ENCODE peak calls at places on chromosomes 12 and 14, in six cellular contexts. One of them, this sample, is unnamed.

GRCh38 chr14:80313806-80314205 is 102.5 kb upstream of the DIO2 start:
- DNase-seq in thyroid gland: no peak
- DNase-seq in psoas muscle: no peak
- DNase-seq in mammary epithelial cell: no peak
- DNase-seq in cardiac muscle cell: no peak
- DNase-seq in CD8-positive, alpha-beta T cell: no peak
- DNase-seq in this sample: no peak

GRCh38 chr14:46250113-46250703 is 401.4 kb downstream of the RPL10L start:
- DNase-seq in thyroid gland: no peak
- DNase-seq in psoas muscle: no peak
- DNase-seq in mammary epithelial cell: peak
- DNase-seq in cardiac muscle cell: peak
- DNase-seq in CD8-positive, alpha-beta T cell: no peak
- DNase-seq in this sample: peak

GRCh38 chr12:46105735-46106134 is 115.4 kb upstream of the SCAF11 start:
- DNase-seq in thyroid gland: no peak
- DNase-seq in psoas muscle: no peak
- DNase-seq in mammary epithelial cell: no peak
- DNase-seq in cardiac muscle cell: no peak
- DNase-seq in CD8-positive, alpha-beta T cell: no peak
- DNase-seq in this sample: no peak

GRCh38 chr12:88870000-88870737 is 289.9 kb upstream of the KITLG start:
- DNase-seq in thyroid gland: no peak
- DNase-seq in psoas muscle: no peak
- DNase-seq in mammary epithelial cell: no peak
- DNase-seq in cardiac muscle cell: no peak
- DNase-seq in CD8-positive, alpha-beta T cell: no peak
- DNase-seq in this sample: no peak

GRCh38 chr12:83042441-83043215 is 355.9 kb downstream of the TMTC2 start:
- DNase-seq in thyroid gland: no peak
- DNase-seq in psoas muscle: no peak
- DNase-seq in mammary epithelial cell: no peak
- DNase-seq in cardiac muscle cell: no peak
- DNase-seq in CD8-positive, alpha-beta T cell: no peak
- DNase-seq in this sample: no peak

GRCh38 chr14:61268797-61269196 is 12.3 kb downstream of the TMEM30B start:
- DNase-seq in thyroid gland: no peak
- DNase-seq in psoas muscle: no peak
- DNase-seq in mammary epithelial cell: no peak
- DNase-seq in cardiac muscle cell: no peak
- DNase-seq in CD8-positive, alpha-beta T cell: no peak
- DNase-seq in this sample: no peak

GRCh38 chr14:37559386-37559785 is 35.7 kb downstream of the FOXA1 start:
- DNase-seq in thyroid gland: no peak
- DNase-seq in psoas muscle: no peak
- DNase-seq in mammary epithelial cell: no peak
- DNase-seq in cardiac muscle cell: no peak
- DNase-seq in CD8-positive, alpha-beta T cell: no peak
- DNase-seq in this sample: no peak

GRCh38 chr12:20280515-20280914 is 87.8 kb upstream of the PDE3A start:
- DNase-seq in thyroid gland: no peak
- DNase-seq in psoas muscle: no peak
- DNase-seq in mammary epithelial cell: no peak
- DNase-seq in cardiac muscle cell: no peak
- DNase-seq in CD8-positive, alpha-beta T cell: no peak
- DNase-seq in this sample: no peak

GRCh38 chr14:74400328-74400727 is 25.7 kb downstream of the SYNDIG1L start:
- DNase-seq in thyroid gland: no peak
- DNase-seq in psoas muscle: no peak
- DNase-seq in mammary epithelial cell: no peak
- DNase-seq in cardiac muscle cell: peak
- DNase-seq in CD8-positive, alpha-beta T cell: no peak
- DNase-seq in this sample: no peak

DNA sequence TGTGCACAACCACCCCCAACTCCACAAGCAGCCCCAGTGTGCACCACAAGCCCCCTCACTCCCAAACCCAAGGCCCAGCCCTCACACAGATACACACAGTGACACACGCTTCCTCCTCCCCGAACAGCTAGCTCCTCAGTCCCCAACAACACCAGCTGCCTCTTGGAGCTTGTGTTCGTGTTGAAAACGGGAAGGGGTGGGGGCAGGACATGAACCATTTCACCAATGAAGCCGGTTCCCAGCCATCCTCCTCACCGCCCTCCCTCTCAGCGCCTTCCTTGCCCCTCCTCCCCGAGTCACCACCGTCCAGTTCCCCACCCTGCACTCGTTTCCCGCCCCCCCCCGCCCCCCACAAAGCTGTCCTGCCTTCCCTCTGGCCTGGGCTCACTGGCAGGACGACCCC is 349 bp upstream of the GPR162 start:
- DNase-seq in thyroid gland: peak
- DNase-seq in psoas muscle: peak
- DNase-seq in mammary epithelial cell: no peak
- DNase-seq in cardiac muscle cell: peak
- DNase-seq in CD8-positive, alpha-beta T cell: no peak
- DNase-seq in this sample: no peak
- H3K4me3 ChIP-seq in thyroid gland: no peak
- H3K4me3 ChIP-seq in psoas muscle: peak
- H3K4me3 ChIP-seq in mammary epithelial cell: peak
- H3K4me3 ChIP-seq in cardiac muscle cell: peak
- H3K4me3 ChIP-seq in CD8-positive, alpha-beta T cell: no peak
- H3K4me3 ChIP-seq in this sample: no peak

GRCh38 chr12:132219323-132219722 is 75.1 kb downstream of the NOC4L start:
- DNase-seq in thyroid gland: peak
- DNase-seq in psoas muscle: no peak
- DNase-seq in mammary epithelial cell: no peak
- DNase-seq in cardiac muscle cell: no peak
- DNase-seq in CD8-positive, alpha-beta T cell: no peak
- DNase-seq in this sample: no peak

GRCh38 chr12:132217371-132217770 is 73.1 kb downstream of the NOC4L start:
- DNase-seq in thyroid gland: no peak
- DNase-seq in psoas muscle: no peak
- DNase-seq in mammary epithelial cell: no peak
- DNase-seq in cardiac muscle cell: no peak
- DNase-seq in CD8-positive, alpha-beta T cell: no peak
- DNase-seq in this sample: no peak

GRCh38 chr12:132217800-132218518 is 73.7 kb downstream of the NOC4L start:
- DNase-seq in thyroid gland: no peak
- DNase-seq in psoas muscle: no peak
- DNase-seq in mammary epithelial cell: no peak
- DNase-seq in cardiac muscle cell: no peak
- DNase-seq in CD8-positive, alpha-beta T cell: no peak
- DNase-seq in this sample: no peak

GRCh38 chr12:132218519-132218860 is 74.2 kb downstream of the NOC4L start:
- DNase-seq in thyroid gland: no peak
- DNase-seq in psoas muscle: no peak
- DNase-seq in mammary epithelial cell: no peak
- DNase-seq in cardiac muscle cell: no peak
- DNase-seq in CD8-positive, alpha-beta T cell: no peak
- DNase-seq in this sample: no peak

GRCh38 chr12:132218915-132219314 is 74.7 kb downstream of the NOC4L start:
- DNase-seq in thyroid gland: peak
- DNase-seq in psoas muscle: no peak
- DNase-seq in mammary epithelial cell: no peak
- DNase-seq in cardiac muscle cell: peak
- DNase-seq in CD8-positive, alpha-beta T cell: no peak
- DNase-seq in this sample: no peak
- TF ChIP-seq CTCF in thyroid gland: peak
- TF ChIP-seq CTCF in psoas muscle: peak
- TF ChIP-seq CTCF in mammary epithelial cell: peak
- TF ChIP-seq CTCF in cardiac muscle cell: peak
- TF ChIP-seq CTCF in CD8-positive, alpha-beta T cell: peak
- TF ChIP-seq CTCF in this sample: peak

GRCh38 chr12:52860102-52860838 is 11.5 kb upstream of the KRT78 start:
- DNase-seq in thyroid gland: peak
- DNase-seq in psoas muscle: no peak
- DNase-seq in mammary epithelial cell: peak
- DNase-seq in cardiac muscle cell: no peak
- DNase-seq in CD8-positive, alpha-beta T cell: no peak
- DNase-seq in this sample: no peak
- H3K4me3 ChIP-seq in thyroid gland: no peak
- H3K4me3 ChIP-seq in psoas muscle: no peak
- H3K4me3 ChIP-seq in mammary epithelial cell: peak
- H3K4me3 ChIP-seq in cardiac muscle cell: no peak
- H3K4me3 ChIP-seq in CD8-positive, alpha-beta T cell: no peak
- H3K4me3 ChIP-seq in this sample: no peak

DNA sequence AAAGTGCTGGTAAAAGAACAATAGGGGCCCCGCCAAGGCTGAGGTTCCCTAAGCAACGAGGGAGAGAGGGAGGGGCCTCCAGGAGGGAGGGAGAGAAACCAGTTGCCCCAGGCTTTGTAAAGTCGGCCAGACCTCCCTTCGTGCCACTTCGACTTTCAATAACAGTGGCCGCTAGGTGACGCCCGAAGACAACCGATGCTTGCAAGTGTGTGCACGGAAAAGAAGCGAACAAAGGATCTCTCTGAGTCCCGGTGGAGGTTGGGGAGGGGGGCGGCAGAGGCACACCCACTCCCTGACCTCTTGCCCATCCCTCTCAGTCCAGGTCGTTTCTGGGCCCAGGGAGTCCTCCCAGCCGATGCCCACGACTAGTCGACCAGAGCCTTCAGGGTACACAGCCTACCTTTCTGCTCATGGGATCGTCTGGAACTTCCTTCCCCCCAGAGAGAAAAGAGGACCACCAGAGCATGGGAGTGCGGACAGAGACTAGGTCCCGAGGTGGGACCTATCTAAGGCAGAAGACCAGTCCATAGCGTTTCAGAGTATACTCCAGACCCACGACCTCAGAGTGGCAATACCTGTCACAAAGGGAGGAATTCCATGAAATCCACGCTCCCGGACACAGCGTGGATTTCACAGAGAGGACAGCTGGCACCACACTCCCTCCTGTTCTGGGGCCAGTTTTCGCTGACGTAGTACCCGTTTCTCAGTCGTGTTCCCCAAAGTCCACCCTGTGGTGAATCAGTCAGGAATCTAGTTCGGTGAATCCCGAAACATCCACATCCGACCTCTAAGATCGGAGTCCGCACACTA is 262.7 kb upstream of the ALG10B start:
- DNase-seq in thyroid gland: no peak
- DNase-seq in psoas muscle: no peak
- DNase-seq in mammary epithelial cell: peak
- DNase-seq in cardiac muscle cell: no peak
- DNase-seq in CD8-positive, alpha-beta T cell: no peak
- DNase-seq in this sample: peak
- TF ChIP-seq CTCF in thyroid gland: no peak
- TF ChIP-seq CTCF in psoas muscle: no peak
- TF ChIP-seq CTCF in mammary epithelial cell: no peak
- TF ChIP-seq CTCF in cardiac muscle cell: no peak
- TF ChIP-seq CTCF in CD8-positive, alpha-beta T cell: no peak
- TF ChIP-seq CTCF in this sample: peak

GRCh38 chr14:75495882-75496281 is 26.4 kb upstream of the BATF start:
- DNase-seq in thyroid gland: no peak
- DNase-seq in psoas muscle: no peak
- DNase-seq in mammary epithelial cell: no peak
- DNase-seq in cardiac muscle cell: no peak
- DNase-seq in CD8-positive, alpha-beta T cell: no peak
- DNase-seq in this sample: no peak
- H3K4me3 ChIP-seq in thyroid gland: no peak
- H3K4me3 ChIP-seq in psoas muscle: no peak
- H3K4me3 ChIP-seq in mammary epithelial cell: no peak
- H3K4me3 ChIP-seq in cardiac muscle cell: no peak
- H3K4me3 ChIP-seq in CD8-positive, alpha-beta T cell: no peak
- H3K4me3 ChIP-seq in this sample: no peak

GRCh38 chr12:116524964-116525379 is 34.2 kb upstream of the MAP1LC3B2 start:
- DNase-seq in thyroid gland: no peak
- DNase-seq in psoas muscle: no peak
- DNase-seq in mammary epithelial cell: peak
- DNase-seq in cardiac muscle cell: no peak
- DNase-seq in CD8-positive, alpha-beta T cell: no peak
- DNase-seq in this sample: no peak
- TF ChIP-seq CTCF in thyroid gland: no peak
- TF ChIP-seq CTCF in psoas muscle: no peak
- TF ChIP-seq CTCF in mammary epithelial cell: peak
- TF ChIP-seq CTCF in cardiac muscle cell: peak
- TF ChIP-seq CTCF in CD8-positive, alpha-beta T cell: no peak
- TF ChIP-seq CTCF in this sample: no peak